ENCODE peak calls at places on chromosomes 7 and 10, in six cellular contexts. G, M, Z, H, L and C are unnamed samples.

GRCh38 chr10:3098689-3099088 is 31.3 kb downstream of the PFKP start:
- DNase-seq in G (no peak), M (no peak), Z (no peak), H (no peak), L (no peak), C (no peak)

GRCh38 chr7:132240262-132240661 is 336.0 kb downstream of the PLXNA4 start:
- DNase-seq in G (no peak), M (no peak), Z (no peak), H (no peak), L (peak), C (no peak)

GRCh38 chr10:99619090-99619800 is 994 bp downstream of the SLC25A28 start:
- DNase-seq in G (no peak), M (peak), Z (no peak), H (no peak), L (no peak), C (peak)

GRCh38 chr7:138400400-138400886 is 59.6 kb upstream of the TRIM24 start:
- DNase-seq in G (no peak), M (peak), Z (no peak), H (no peak), L (no peak), C (no peak)

GRCh38 chr7:454356-455109 is 65.1 kb downstream of the PDGFA start:
- DNase-seq in G (peak), M (no peak), Z (no peak), H (no peak), L (no peak), C (no peak)

GRCh38 chr10:70856454-70856853 is 31.9 kb downstream of the PCBD1 start:
- DNase-seq in G (no peak), M (peak), Z (no peak), H (no peak), L (no peak), C (peak)

GRCh38 chr7:39948375-39948774 is 1.7 kb upstream of the CDK13 start:
- DNase-seq in G (no peak), M (no peak), Z (no peak), H (no peak), L (no peak), C (no peak)

GRCh38 chr10:95601116-95601719 is 40.0 kb upstream of the SORBS1 start:
- DNase-seq in G (no peak), M (peak), Z (peak), H (peak), L (peak), C (peak)

GRCh38 chr7:155509025-155509724 is 37.2 kb downstream of the CNPY1 start:
- DNase-seq in G (no peak), M (no peak), Z (no peak), H (no peak), L (no peak), C (no peak)

GRCh38 chr7:1823376-1824150 is 153.5 kb downstream of the ELFN1 start:
- DNase-seq in G (peak), M (no peak), Z (no peak), H (no peak), L (no peak), C (no peak)

GRCh38 chr7:88377421-88377820 is 70.7 kb upstream of the STEAP4 start:
- DNase-seq in G (no peak), M (no peak), Z (no peak), H (no peak), L (no peak), C (no peak)

GRCh38 chr7:101018271-101019167 is 1.4 kb upstream of the MUC17 start:
- DNase-seq in G (peak), M (no peak), Z (no peak), H (no peak), L (no peak), C (peak)

GRCh38 chr10:917416-917720 is 14.1 kb downstream of the LARP4B start:
- DNase-seq in G (no peak), M (no peak), Z (no peak), H (no peak), L (no peak), C (no peak)

GRCh38 chr10:27240891-27241639 is 468 bp upstream of the ACBD5 start:
- DNase-seq in G (peak), M (peak), Z (no peak), H (no peak), L (no peak), C (peak)

GRCh38 chr7:121605297-121605640 is 209.2 kb upstream of the FAM3C start:
- DNase-seq in G (no peak), M (peak), Z (no peak), H (no peak), L (no peak), C (peak)

GRCh38 chr10:19531324-19531723 is 284.9 kb upstream of the PLXDC2 start:
- DNase-seq in G (no peak), M (no peak), Z (no peak), H (no peak), L (no peak), C (no peak)

GRCh38 chr10:132458595-132459251 is 61.7 kb downstream of the PWWP2B start:
- DNase-seq in G (peak), M (peak), Z (peak), H (no peak), L (peak), C (peak)

GRCh38 chr7:138848056-138848975 is 50.3 kb upstream of the ATP6V0A4 start:
- DNase-seq in G (no peak), M (peak), Z (no peak), H (no peak), L (no peak), C (peak)

GRCh38 chr7:94003446-94004023 is 620 bp downstream of the BET1 start:
- DNase-seq in G (no peak), M (no peak), Z (no peak), H (no peak), L (no peak), C (peak)

GRCh38 chr10:86215021-86215420 is 151.6 kb downstream of the GRID1 start:
- DNase-seq in G (no peak), M (no peak), Z (no peak), H (no peak), L (no peak), C (no peak)

GRCh38 chr10:71747808-71748523 is 25.4 kb downstream of the VSIR start:
- DNase-seq in G (no peak), M (no peak), Z (no peak), H (no peak), L (no peak), C (no peak)

GRCh38 chr7:123867220-123867619 is 22.3 kb downstream of the HYAL4 start:
- DNase-seq in G (no peak), M (peak), Z (no peak), H (no peak), L (no peak), C (peak)

GRCh38 chr7:38632411-38632810 is 1.2 kb upstream of the AMPH start:
- DNase-seq in G (no peak), M (no peak), Z (no peak), H (no peak), L (no peak), C (no peak)

GRCh38 chr10:88213206-88213605 is 349.8 kb downstream of the PTEN start:
- DNase-seq in G (no peak), M (no peak), Z (no peak), H (no peak), L (no peak), C (no peak)

GRCh38 chr10:52434734-52435133 is 120.7 kb downstream of the DKK1 start:
- DNase-seq in G (no peak), M (no peak), Z (no peak), H (no peak), L (no peak), C (no peak)

GRCh38 chr10:132142396-132143161 is 44.2 kb upstream of the DPYSL4 start:
- DNase-seq in G (peak), M (peak), Z (no peak), H (no peak), L (peak), C (peak)

GRCh38 chr10:58919927-58920654 is 256.4 kb upstream of the PHYHIPL start:
- DNase-seq in G (no peak), M (peak), Z (no peak), H (peak), L (no peak), C (peak)

GRCh38 chr10:23095966-23096813 is 811 bp downstream of the MSRB2 start:
- DNase-seq in G (peak), M (peak), Z (peak), H (no peak), L (peak), C (peak)

GRCh38 chr7:125391921-125392320 is 462.3 kb upstream of the POT1 start:
- DNase-seq in G (no peak), M (no peak), Z (no peak), H (no peak), L (no peak), C (peak)

GRCh38 chr7:17090751-17091150 is 207.7 kb upstream of the AHR start:
- DNase-seq in G (no peak), M (peak), Z (no peak), H (peak), L (no peak), C (peak)

GRCh38 chr7:75985009-75985517 is 9.3 kb downstream of the TMEM120A start:
- DNase-seq in G (no peak), M (no peak), Z (no peak), H (no peak), L (no peak), C (no peak)

GRCh38 chr10:133445268-133445732 is 8.4 kb upstream of the SCART1 start:
- DNase-seq in G (peak), M (no peak), Z (no peak), H (no peak), L (no peak), C (no peak)

GRCh38 chr7:23043441-23043840 is 29.5 kb upstream of the HYCC1 start:
- DNase-seq in G (no peak), M (no peak), Z (no peak), H (no peak), L (no peak), C (no peak)

GRCh38 chr7:138008046-138008587 is 6.2 kb upstream of the CREB3L2 start:
- DNase-seq in G (no peak), M (no peak), Z (no peak), H (no peak), L (no peak), C (no peak)

GRCh38 chr10:27256790-27257189 is 16.2 kb upstream of the ACBD5 start:
- DNase-seq in G (no peak), M (no peak), Z (no peak), H (no peak), L (no peak), C (no peak)

GRCh38 chr7:142568430-142569097 is 180.7 kb upstream of the PRSS1 start:
- DNase-seq in G (no peak), M (peak), Z (no peak), H (peak), L (no peak), C (peak)

GRCh38 chr10:15453921-15454320 is 82.8 kb upstream of the FAM171A1 start:
- DNase-seq in G (no peak), M (no peak), Z (no peak), H (no peak), L (no peak), C (no peak)

GRCh38 chr10:3048114-3049019 is 19.0 kb upstream of the PFKP start:
- DNase-seq in G (no peak), M (peak), Z (no peak), H (no peak), L (no peak), C (peak)

GRCh38 chr7:37117261-37117660 is 331.4 kb downstream of the ELMO1 start:
- DNase-seq in G (no peak), M (no peak), Z (no peak), H (no peak), L (no peak), C (no peak)
- TF ChIP-seq CTCF in G (no peak), M (no peak), Z (no peak), H (no peak), L (no peak), C (no peak)

GRCh38 chr10:104334965-104335650 is 3.2 kb downstream of the ITPRIP start:
- DNase-seq in G (peak), M (peak), Z (peak), H (no peak), L (no peak), C (peak)
- H3K4me3 ChIP-seq in G (no peak), M (peak), Z (no peak), H (peak), L (no peak), C (peak)

GRCh38 chr10:68877482-68877881 is 23.6 kb upstream of the DDX50 start:
- DNase-seq in G (no peak), M (no peak), Z (no peak), H (no peak), L (no peak), C (no peak)

GRCh38 chr10:68876919-68877250 is 24.2 kb upstream of the DDX50 start:
- DNase-seq in G (no peak), M (no peak), Z (no peak), H (no peak), L (no peak), C (no peak)

GRCh38 chr10:68879628-68880027 is 21.5 kb upstream of the DDX50 start:
- DNase-seq in G (no peak), M (no peak), Z (no peak), H (no peak), L (no peak), C (no peak)

GRCh38 chr10:68880181-68880580 is 20.9 kb upstream of the DDX50 start:
- DNase-seq in G (no peak), M (no peak), Z (no peak), H (no peak), L (no peak), C (no peak)

DNA sequence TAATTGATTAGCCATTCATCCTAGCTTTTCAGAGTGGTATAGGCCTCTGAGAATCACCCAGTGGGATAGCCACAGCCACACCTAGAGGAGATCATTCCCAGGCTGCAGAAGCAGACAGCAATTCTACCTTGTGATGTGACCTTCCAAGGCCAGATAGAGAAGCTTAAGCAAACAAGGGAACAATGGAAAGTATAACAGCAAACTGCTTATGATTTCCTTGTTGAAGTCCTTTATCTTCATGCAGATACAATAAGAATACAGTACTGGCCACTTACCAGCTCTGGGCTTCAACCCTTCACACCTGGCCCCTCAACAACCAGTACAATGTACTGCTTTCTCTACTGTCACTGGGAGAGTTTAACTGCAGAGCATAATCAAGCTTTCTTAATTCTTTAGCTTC is 22.7 kb upstream of the DDX50 start:
- DNase-seq in G (no peak), M (no peak), Z (no peak), H (no peak), L (no peak), C (no peak)
- TF ChIP-seq CTCF in G (no peak), M (no peak), Z (no peak), H (no peak), L (no peak), C (no peak)

GRCh38 chr7:5232485-5232837 is 42.4 kb downstream of the WIPI2 start:
- DNase-seq in G (no peak), M (no peak), Z (no peak), H (no peak), L (no peak), C (no peak)
- H3K4me3 ChIP-seq in G (no peak), M (no peak), Z (no peak), H (no peak), L (no peak), C (no peak)

DNA sequence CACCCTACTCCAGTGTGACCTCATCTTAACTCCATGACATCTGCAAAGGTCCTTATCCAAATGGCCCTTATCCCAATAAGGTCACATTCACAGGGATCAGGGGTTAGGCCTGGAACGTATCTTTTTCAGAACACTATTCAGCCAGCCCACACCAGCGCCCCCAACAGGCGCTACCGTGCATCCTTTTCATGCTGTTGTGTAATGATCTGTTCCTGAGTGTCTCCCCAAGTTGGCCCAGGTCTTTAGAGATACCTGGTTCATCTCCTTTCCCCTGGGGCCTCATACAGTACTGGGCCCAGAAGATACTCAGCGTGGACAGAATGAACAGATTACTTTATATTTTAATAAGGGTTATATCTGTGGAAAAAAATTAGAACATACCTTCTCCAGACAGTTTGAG is 132.6 kb upstream of the ADAM12 start:
- DNase-seq in G (no peak), M (no peak), Z (no peak), H (no peak), L (no peak), C (no peak)
- TF ChIP-seq CTCF in G (no peak), M (no peak), Z (no peak), H (no peak), L (peak), C (peak)

GRCh38 chr7:20785211-20786048 is 1.3 kb downstream of the SP8 start:
- DNase-seq in G (peak), M (no peak), Z (no peak), H (no peak), L (no peak), C (no peak)

GRCh38 chr7:20784311-20785210 is 2.1 kb downstream of the SP8 start:
- DNase-seq in G (peak), M (no peak), Z (no peak), H (no peak), L (no peak), C (no peak)

GRCh38 chr7:20786779-20787651 is at the start of gene SP8:
- DNase-seq in G (peak), M (no peak), Z (no peak), H (no peak), L (peak), C (no peak)

GRCh38 chr7:20786421-20786778 is 286 bp downstream of the SP8 start:
- DNase-seq in G (peak), M (no peak), Z (no peak), H (no peak), L (no peak), C (no peak)

DNA sequence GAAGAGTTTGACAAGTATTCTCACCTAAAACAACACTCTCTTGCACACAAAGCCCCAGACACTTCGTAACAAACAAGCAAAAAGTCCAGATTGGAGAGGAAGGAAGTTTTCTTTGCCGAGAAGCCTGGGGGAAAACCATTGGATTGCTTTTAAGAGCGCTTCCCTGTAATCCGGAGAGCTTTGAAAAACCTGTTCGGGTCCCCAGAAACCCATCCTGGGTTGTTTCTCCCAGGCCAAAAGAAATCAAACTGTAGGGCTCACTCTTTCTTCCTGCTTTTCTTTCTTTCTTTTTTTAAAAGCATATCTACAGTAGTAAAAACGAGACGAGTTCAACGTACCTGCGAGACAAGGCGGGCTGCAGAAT is 655 bp downstream of the SP8 start:
- DNase-seq in G (no peak), M (no peak), Z (no peak), H (no peak), L (no peak), C (peak)
- H3K4me3 ChIP-seq in G (no peak), M (peak), Z (no peak), H (peak), L (no peak), C (no peak)